ENCODE peak calls at places on chromosomes 16 and 17, in four cellular contexts. One of them, this sample, is unnamed.

GRCh38 chr17:8341456-8341855 is 1.8 kb downstream of the ODF4 start:
- DNase-seq in IMR-90: no peak
- DNase-seq in choroid plexus epithelial cell: peak; percentile 27
- DNase-seq in prostate gland: no peak
- DNase-seq in this sample: no peak

GRCh38 chr16:85029413-85029794 is 1.8 kb downstream of the KIAA0513 start:
- DNase-seq in IMR-90: peak; percentile 65
- DNase-seq in choroid plexus epithelial cell: no peak
- DNase-seq in prostate gland: peak; percentile 76
- DNase-seq in this sample: no peak

GRCh38 chr17:47776330-47777197 is 43.5 kb downstream of the TBX21 start:
- DNase-seq in IMR-90: peak; percentile 42
- DNase-seq in choroid plexus epithelial cell: peak; percentile 68
- DNase-seq in prostate gland: no peak
- DNase-seq in this sample: peak; percentile 68

GRCh38 chr17:73278049-73278464 is 16.4 kb upstream of the CPSF4L start:
- DNase-seq in IMR-90: no peak
- DNase-seq in choroid plexus epithelial cell: peak; percentile 58
- DNase-seq in prostate gland: peak; percentile 72
- DNase-seq in this sample: no peak

GRCh38 chr16:88886915-88887521 is 20.6 kb upstream of the PABPN1L start:
- DNase-seq in IMR-90: peak; percentile 36
- DNase-seq in choroid plexus epithelial cell: no peak
- DNase-seq in prostate gland: no peak
- DNase-seq in this sample: no peak

GRCh38 chr17:73050797-73051196 is 41.7 kb downstream of the SLC39A11 start:
- DNase-seq in IMR-90: no peak
- DNase-seq in choroid plexus epithelial cell: no peak
- DNase-seq in prostate gland: no peak
- DNase-seq in this sample: no peak

GRCh38 chr17:37671813-37672544 is 28.7 kb upstream of the DDX52 start:
- DNase-seq in IMR-90: peak; percentile 96
- DNase-seq in choroid plexus epithelial cell: peak; percentile 93
- DNase-seq in prostate gland: no peak
- DNase-seq in this sample: no peak

GRCh38 chr16:10984509-10984908 is 40.1 kb downstream of the CLEC16A start:
- DNase-seq in IMR-90: peak; percentile 93
- DNase-seq in choroid plexus epithelial cell: peak; percentile 57
- DNase-seq in prostate gland: no peak
- DNase-seq in this sample: no peak

GRCh38 chr17:28160610-28161009 is 118.1 kb downstream of the NLK start:
- DNase-seq in IMR-90: peak; percentile 52
- DNase-seq in choroid plexus epithelial cell: no peak
- DNase-seq in prostate gland: no peak
- DNase-seq in this sample: no peak

GRCh38 chr16:70696952-70697600 is 11.2 kb upstream of the MTSS2 start:
- DNase-seq in IMR-90: no peak
- DNase-seq in choroid plexus epithelial cell: no peak
- DNase-seq in prostate gland: peak; percentile 85
- DNase-seq in this sample: no peak

GRCh38 chr16:58127033-58127556 is 2.1 kb downstream of the CFAP20 start:
- DNase-seq in IMR-90: peak; percentile 43
- DNase-seq in choroid plexus epithelial cell: peak; percentile 72
- DNase-seq in prostate gland: no peak
- DNase-seq in this sample: no peak

GRCh38 chr16:57892447-57893096 is 78.4 kb downstream of the CNGB1 start:
- DNase-seq in IMR-90: no peak
- DNase-seq in choroid plexus epithelial cell: peak; percentile 65
- DNase-seq in prostate gland: no peak
- DNase-seq in this sample: no peak

DNA sequence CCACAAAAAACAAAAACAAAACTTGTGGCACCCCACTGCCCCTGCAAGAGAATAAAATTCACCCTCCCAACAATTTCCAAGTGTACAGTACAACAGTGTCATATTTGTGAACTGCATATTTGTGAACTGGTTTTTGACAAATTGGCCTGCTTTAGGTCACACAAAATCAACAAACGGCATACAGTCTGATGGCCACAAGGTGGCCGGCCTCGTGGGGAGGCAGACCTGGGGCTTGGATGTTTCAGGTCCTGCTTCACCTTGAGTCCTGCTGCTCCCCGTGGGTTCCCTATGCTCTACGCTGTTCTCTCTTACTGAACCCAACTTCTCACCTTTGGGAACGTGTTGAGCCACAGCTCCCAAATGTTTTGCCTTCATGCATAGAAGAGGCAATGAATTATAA is 102.2 kb downstream of the CDK5R1 start:
- DNase-seq in IMR-90: no peak
- DNase-seq in choroid plexus epithelial cell: peak; percentile 5
- DNase-seq in prostate gland: no peak
- DNase-seq in this sample: no peak
- TF ChIP-seq CTCF in IMR-90: no peak
- TF ChIP-seq CTCF in choroid plexus epithelial cell: peak; percentile 40
- TF ChIP-seq CTCF in prostate gland: no peak
- TF ChIP-seq CTCF in this sample: peak; percentile 22

DNA sequence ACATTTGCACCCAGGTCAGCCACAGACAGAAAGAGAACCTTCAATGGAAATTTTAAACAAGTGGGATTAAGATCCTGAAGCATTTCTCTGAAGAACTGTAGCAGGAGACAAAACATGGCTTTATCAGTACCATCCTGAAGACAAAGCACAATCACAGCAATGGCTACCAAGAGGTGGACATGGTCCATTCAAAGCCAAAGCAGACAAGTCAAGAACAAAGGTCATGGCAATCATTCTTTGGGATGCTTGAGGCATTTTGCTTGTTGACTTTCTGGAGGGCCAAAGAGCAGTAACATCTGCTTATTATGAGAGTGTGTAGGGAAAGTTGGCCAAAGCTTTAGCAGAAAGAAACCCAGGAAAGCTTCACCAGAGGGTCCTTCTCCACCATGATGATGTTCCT is 248.2 kb downstream of the TOX3 start:
- DNase-seq in IMR-90: no peak
- DNase-seq in choroid plexus epithelial cell: no peak
- DNase-seq in prostate gland: no peak
- DNase-seq in this sample: no peak
- TF ChIP-seq CTCF in IMR-90: no peak
- TF ChIP-seq CTCF in choroid plexus epithelial cell: no peak
- TF ChIP-seq CTCF in prostate gland: no peak
- TF ChIP-seq CTCF in this sample: no peak

GRCh38 chr17:76816590-76817135 is 51.5 kb upstream of the MGAT5B start:
- DNase-seq in IMR-90: peak; percentile 42
- DNase-seq in choroid plexus epithelial cell: peak; percentile 76
- DNase-seq in prostate gland: peak; percentile 10
- DNase-seq in this sample: no peak
- TF ChIP-seq CTCF in IMR-90: peak; percentile 69
- TF ChIP-seq CTCF in choroid plexus epithelial cell: peak; percentile 86
- TF ChIP-seq CTCF in prostate gland: no peak
- TF ChIP-seq CTCF in this sample: peak; percentile 62

GRCh38 chr16:59849716-59850115 is 1115.6 kb upstream of the GOT2 start:
- DNase-seq in IMR-90: no peak
- DNase-seq in choroid plexus epithelial cell: no peak
- DNase-seq in prostate gland: no peak
- DNase-seq in this sample: no peak
- TF ChIP-seq CTCF in IMR-90: no peak
- TF ChIP-seq CTCF in choroid plexus epithelial cell: no peak
- TF ChIP-seq CTCF in prostate gland: no peak
- TF ChIP-seq CTCF in this sample: no peak

GRCh38 chr16:50154369-50154947 is 1.4 kb downstream of the TENT4B start:
- DNase-seq in IMR-90: no peak
- DNase-seq in choroid plexus epithelial cell: peak; percentile 40
- DNase-seq in prostate gland: no peak
- DNase-seq in this sample: no peak
- TF ChIP-seq CTCF in IMR-90: no peak
- TF ChIP-seq CTCF in choroid plexus epithelial cell: no peak
- TF ChIP-seq CTCF in prostate gland: no peak
- TF ChIP-seq CTCF in this sample: no peak

GRCh38 chr16:67169642-67170167 is 633 bp upstream of the NOL3 start:
- DNase-seq in IMR-90: no peak
- DNase-seq in choroid plexus epithelial cell: peak; percentile 48
- DNase-seq in prostate gland: no peak
- DNase-seq in this sample: no peak

GRCh38 chr16:67166883-67167168 is 2.3 kb downstream of the HSF4 start:
- DNase-seq in IMR-90: no peak
- DNase-seq in choroid plexus epithelial cell: no peak
- DNase-seq in prostate gland: no peak
- DNase-seq in this sample: no peak

GRCh38 chr16:67169011-67169451 is 1.3 kb upstream of the NOL3 start:
- DNase-seq in IMR-90: no peak
- DNase-seq in choroid plexus epithelial cell: no peak
- DNase-seq in prostate gland: no peak
- DNase-seq in this sample: no peak

GRCh38 chr16:67166035-67166882 is 1.7 kb downstream of the HSF4 start:
- DNase-seq in IMR-90: no peak
- DNase-seq in choroid plexus epithelial cell: no peak
- DNase-seq in prostate gland: no peak
- DNase-seq in this sample: no peak

GRCh38 chr16:67167588-67167987 is 2.8 kb upstream of the NOL3 start:
- DNase-seq in IMR-90: no peak
- DNase-seq in choroid plexus epithelial cell: no peak
- DNase-seq in prostate gland: no peak
- DNase-seq in this sample: no peak
- TF ChIP-seq CTCF in IMR-90: no peak
- TF ChIP-seq CTCF in choroid plexus epithelial cell: no peak
- TF ChIP-seq CTCF in prostate gland: no peak
- TF ChIP-seq CTCF in this sample: no peak

DNA sequence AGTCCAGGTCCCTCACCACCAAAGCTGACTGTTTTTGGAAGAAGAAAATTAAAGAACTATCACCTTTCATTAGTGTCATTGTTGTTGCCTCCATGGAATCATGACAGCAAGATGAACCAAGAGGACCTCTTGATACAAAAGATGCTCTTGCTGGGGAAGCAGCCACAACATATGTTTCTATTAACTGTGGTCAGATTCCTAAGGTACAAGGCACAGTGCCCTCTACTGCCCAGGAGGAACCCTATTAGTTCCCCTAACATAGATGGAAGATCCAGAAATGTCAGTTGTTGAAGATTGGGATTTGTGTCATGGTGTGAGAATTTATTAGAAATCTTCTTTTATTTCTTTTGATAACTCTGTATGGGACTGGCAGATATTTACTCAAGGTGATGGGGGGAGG is 188.2 kb upstream of the ANKFN1 start:
- DNase-seq in IMR-90: no peak
- DNase-seq in choroid plexus epithelial cell: no peak
- DNase-seq in prostate gland: no peak
- DNase-seq in this sample: no peak
- TF ChIP-seq CTCF in IMR-90: no peak
- TF ChIP-seq CTCF in choroid plexus epithelial cell: no peak
- TF ChIP-seq CTCF in prostate gland: no peak
- TF ChIP-seq CTCF in this sample: no peak

DNA sequence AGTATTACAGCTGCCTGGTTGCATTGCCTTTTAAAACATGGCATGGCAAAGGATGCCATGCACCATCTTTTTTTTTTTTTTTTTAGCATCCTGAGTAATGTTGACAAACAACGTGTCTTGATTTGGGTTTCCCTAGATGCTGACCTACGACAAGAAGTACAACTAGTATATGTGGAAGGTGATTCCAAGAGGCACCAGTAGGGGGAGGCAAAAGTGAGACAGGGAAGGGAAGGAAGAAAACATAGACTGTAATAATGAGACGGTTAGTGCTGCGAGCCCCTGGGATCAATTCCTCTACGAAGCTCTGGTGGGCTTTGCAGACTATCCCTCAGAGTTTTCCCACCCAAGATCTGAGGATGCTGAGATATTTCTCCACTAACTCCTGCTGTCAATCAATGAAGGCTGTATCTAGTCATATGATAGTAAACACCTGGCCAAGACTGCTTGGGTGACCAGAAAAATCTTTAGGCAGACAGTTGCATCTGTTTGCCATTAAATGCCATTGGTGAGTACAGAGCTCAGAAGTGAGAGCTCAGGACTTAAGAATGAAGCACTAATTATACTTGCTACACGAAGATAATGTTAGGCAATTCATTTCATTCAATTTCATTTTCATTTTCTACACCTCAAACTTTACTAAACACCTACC is 458.6 kb upstream of the GOT2 start:
- DNase-seq in IMR-90: peak; percentile 11
- DNase-seq in choroid plexus epithelial cell: peak; percentile 50
- DNase-seq in prostate gland: no peak
- DNase-seq in this sample: no peak
- TF ChIP-seq CTCF in IMR-90: peak; percentile 41
- TF ChIP-seq CTCF in choroid plexus epithelial cell: peak; percentile 61
- TF ChIP-seq CTCF in prostate gland: no peak
- TF ChIP-seq CTCF in this sample: peak; percentile 54

DNA sequence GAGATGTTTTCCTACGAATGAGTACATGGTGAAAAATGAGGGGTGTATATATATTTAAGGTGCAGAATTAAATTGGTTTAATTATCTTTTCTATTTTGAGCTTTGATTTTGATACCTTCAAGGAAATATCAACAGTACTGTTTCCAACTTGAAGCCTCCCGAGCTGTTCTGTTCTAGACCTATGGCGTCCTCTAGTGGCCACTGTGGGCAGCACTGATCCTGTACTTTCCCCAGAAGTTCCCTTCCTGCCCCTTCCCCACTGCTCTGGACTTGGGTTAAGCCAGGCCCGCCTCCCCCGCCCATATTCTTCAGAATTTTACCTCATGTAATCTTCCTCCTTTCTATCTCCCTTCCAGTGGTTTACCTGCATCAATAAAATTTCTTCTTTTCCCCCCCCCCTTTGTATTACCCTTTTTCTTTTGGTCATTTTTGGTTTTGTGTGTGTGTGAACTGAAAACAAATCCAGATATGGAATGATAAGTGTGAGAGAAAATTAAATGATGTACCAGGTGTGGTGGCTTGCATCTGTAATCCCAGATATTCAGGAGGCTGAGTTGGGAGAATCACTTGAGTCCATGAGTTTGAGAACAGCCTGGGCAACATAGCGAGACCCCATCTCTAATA is 1643.5 kb downstream of the TP53TG3F start:
- DNase-seq in IMR-90: no peak
- DNase-seq in choroid plexus epithelial cell: no peak
- DNase-seq in prostate gland: no peak
- DNase-seq in this sample: no peak
- TF ChIP-seq CTCF in IMR-90: no peak
- TF ChIP-seq CTCF in choroid plexus epithelial cell: peak; percentile 6
- TF ChIP-seq CTCF in prostate gland: no peak
- TF ChIP-seq CTCF in this sample: no peak

GRCh38 chr16:20004931-20005330 is 68.8 kb downstream of the GPR139 start:
- DNase-seq in IMR-90: no peak
- DNase-seq in choroid plexus epithelial cell: no peak
- DNase-seq in prostate gland: no peak
- DNase-seq in this sample: no peak
- TF ChIP-seq CTCF in IMR-90: no peak
- TF ChIP-seq CTCF in choroid plexus epithelial cell: no peak
- TF ChIP-seq CTCF in prostate gland: no peak
- TF ChIP-seq CTCF in this sample: no peak